ENCODE peak calls at places on chromosomes 1 and 21, in six cellular contexts. Z, A, Q, S, F and E are unnamed samples.

GRCh38 chr21:19640964-19641363 is 1237.4 kb upstream of the TMPRSS15 start:
- DNase-seq in Z (no peak), A (no peak), Q (no peak), S (no peak), F (no peak), E (no peak)

GRCh38 chr1:239098400-239099037 is 287.8 kb upstream of the CHRM3 start:
- DNase-seq in Z (no peak), A (no peak), Q (no peak), S (no peak), F (no peak), E (no peak)

GRCh38 chr1:8059161-8059622 is 33.1 kb upstream of the ERRFI1 start:
- DNase-seq in Z (no peak), A (no peak), Q (no peak), S (peak; percentile 85), F (no peak), E (no peak)

GRCh38 chr1:62900566-62900965 is 116.6 kb downstream of the ATG4C start:
- DNase-seq in Z (no peak), A (no peak), Q (no peak), S (no peak), F (no peak), E (no peak)

GRCh38 chr1:52553372-52554266 is 727 bp upstream of the TUT4 start:
- DNase-seq in Z (peak; percentile 93), A (peak; percentile 90), Q (no peak), S (peak; percentile 92), F (peak; percentile 75), E (peak; percentile 95)

GRCh38 chr1:174008979-174009378 is 13.2 kb downstream of the RC3H1 start:
- DNase-seq in Z (no peak), A (no peak), Q (no peak), S (peak; percentile 39), F (no peak), E (no peak)

GRCh38 chr1:205512059-205513045 is 7.9 kb downstream of the CDK18 start:
- DNase-seq in Z (no peak), A (peak; percentile 62), Q (no peak), S (no peak), F (no peak), E (no peak)

GRCh38 chr1:53535846-53536245 is 76.6 kb downstream of the DMRTB1 start:
- DNase-seq in Z (no peak), A (no peak), Q (no peak), S (no peak), F (no peak), E (no peak)

GRCh38 chr1:14913475-14914155 is 239.9 kb upstream of the TMEM51 start:
- DNase-seq in Z (no peak), A (no peak), Q (no peak), S (no peak), F (no peak), E (no peak)

GRCh38 chr1:21311016-21311415 is 20.8 kb upstream of the ECE1 start:
- DNase-seq in Z (peak; percentile 86), A (no peak), Q (no peak), S (no peak), F (no peak), E (no peak)

GRCh38 chr1:2591581-2592261 is 5.1 kb downstream of the PRXL2B start:
- DNase-seq in Z (peak; percentile 51), A (peak; percentile 14), Q (no peak), S (no peak), F (no peak), E (no peak)

GRCh38 chr1:24875257-24875656 is 54.8 kb downstream of the RUNX3 start:
- DNase-seq in Z (no peak), A (no peak), Q (no peak), S (no peak), F (no peak), E (peak; percentile 49)

GRCh38 chr1:31696246-31696645 is 7.6 kb downstream of the COL16A1 start:
- DNase-seq in Z (peak; percentile 83), A (no peak), Q (no peak), S (no peak), F (no peak), E (no peak)

GRCh38 chr1:55323760-55324159 is 108.6 kb upstream of the USP24 start:
- DNase-seq in Z (no peak), A (no peak), Q (no peak), S (no peak), F (no peak), E (no peak)

GRCh38 chr1:113990541-113990940 is 11.3 kb downstream of the OLFML3 start:
- DNase-seq in Z (no peak), A (no peak), Q (no peak), S (no peak), F (no peak), E (no peak)

GRCh38 chr1:68136187-68136586 is 85.8 kb upstream of the DIRAS3 start:
- DNase-seq in Z (no peak), A (no peak), Q (no peak), S (no peak), F (peak; percentile 29), E (no peak)

GRCh38 chr21:38765056-38765455 is 40.7 kb upstream of the ETS2 start:
- DNase-seq in Z (no peak), A (no peak), Q (no peak), S (no peak), F (no peak), E (no peak)

GRCh38 chr1:110411173-110411572 is 3.7 kb upstream of the LAMTOR5 start:
- DNase-seq in Z (no peak), A (no peak), Q (no peak), S (no peak), F (no peak), E (no peak)

GRCh38 chr1:46611691-46612221 is 4.9 kb downstream of the MOB3C start:
- DNase-seq in Z (peak; percentile 63), A (no peak), Q (no peak), S (no peak), F (peak; percentile 30), E (no peak)

GRCh38 chr1:43147625-43148319 is 24.3 kb downstream of the EBNA1BP2 start:
- DNase-seq in Z (peak; percentile 68), A (peak; percentile 54), Q (peak; percentile 22), S (peak; percentile 82), F (peak; percentile 42), E (peak; percentile 94)

GRCh38 chr1:18955442-18956188 is 861 bp downstream of the IFFO2 start:
- DNase-seq in Z (no peak), A (peak; percentile 57), Q (no peak), S (peak; percentile 59), F (no peak), E (no peak)

GRCh38 chr1:205515781-205516253 is 11.3 kb downstream of the CDK18 start:
- DNase-seq in Z (peak; percentile 91), A (no peak), Q (no peak), S (peak; percentile 56), F (no peak), E (no peak)

GRCh38 chr1:114561333-114561732 is 20.1 kb downstream of the BCAS2 start:
- DNase-seq in Z (no peak), A (no peak), Q (no peak), S (no peak), F (no peak), E (no peak)

GRCh38 chr1:160403244-160403643 is 2.9 kb downstream of the VANGL2 start:
- DNase-seq in Z (no peak), A (no peak), Q (no peak), S (peak; percentile 50), F (no peak), E (no peak)

DNA sequence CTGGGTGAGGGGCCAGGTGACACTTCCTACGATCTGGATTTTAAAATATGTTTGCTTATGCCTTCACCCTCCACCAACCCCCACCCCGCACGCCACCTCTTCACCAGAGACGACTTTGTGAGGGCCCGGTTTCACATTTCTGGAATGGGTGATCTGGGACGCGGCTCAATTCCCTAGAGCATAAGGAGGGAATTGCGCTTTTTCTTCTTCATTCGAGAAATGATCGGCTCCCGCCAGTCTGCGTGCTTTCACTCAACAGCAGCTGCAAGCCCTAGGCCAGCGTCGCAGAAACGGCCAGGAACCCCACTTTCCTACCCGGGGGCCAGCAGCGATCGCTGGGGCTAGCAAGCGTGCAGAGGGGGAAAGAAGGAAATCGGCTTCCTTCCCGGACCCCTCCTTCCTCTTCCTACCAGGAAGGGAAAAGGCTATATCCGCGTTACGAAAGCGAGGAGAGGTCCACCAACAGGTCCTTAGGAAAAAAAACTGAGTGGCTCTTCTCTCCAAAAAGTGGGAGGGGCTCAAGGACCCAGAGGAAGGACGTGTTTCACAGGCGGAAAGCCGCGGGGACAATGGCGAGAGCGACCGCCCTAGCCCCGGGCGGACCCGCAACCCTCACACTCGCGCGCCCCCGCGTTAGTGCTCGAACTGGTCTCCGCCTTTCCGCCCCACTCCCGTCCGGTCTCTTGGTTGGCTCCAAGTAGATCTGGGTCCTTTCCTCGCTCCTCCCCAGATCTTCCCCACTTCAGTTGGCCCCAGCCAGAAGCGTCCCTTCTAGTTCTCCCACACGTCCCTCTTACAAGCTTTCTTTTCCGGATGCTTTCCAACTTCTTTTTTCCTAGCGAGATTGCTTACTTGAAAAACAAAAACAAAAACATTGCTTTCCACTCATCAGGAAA is 1.1 kb upstream of the ADAMTS1 start:
- DNase-seq in Z (peak; percentile 94), A (peak; percentile 78), Q (no peak), S (peak; percentile 93), F (peak; percentile 76), E (peak; percentile 80)
- TF ChIP-seq CTCF in Z (peak; percentile 40), A (no peak), Q (peak; percentile 46), S (no peak), F (peak; percentile 35), E (peak; percentile 50)

DNA sequence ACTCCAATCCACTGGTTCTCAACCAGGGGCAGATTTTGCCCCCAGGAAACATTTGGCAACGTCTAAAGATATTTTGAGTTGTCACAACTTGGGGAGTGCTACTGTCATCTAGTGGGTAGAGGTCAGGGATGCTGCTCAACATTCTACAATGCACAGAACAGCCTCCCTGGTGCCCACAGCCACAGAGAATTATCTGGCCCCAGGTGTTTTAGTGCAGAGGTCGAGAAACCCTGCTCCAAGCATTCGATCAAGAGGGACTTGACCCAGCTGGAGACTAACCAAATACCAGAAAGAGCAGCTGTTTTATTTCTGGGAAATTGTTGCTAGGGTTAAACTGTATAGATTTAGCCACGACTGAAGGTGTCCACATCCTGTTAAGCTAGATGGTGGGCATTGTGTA is 19.2 kb downstream of the CD247 start:
- DNase-seq in Z (no peak), A (no peak), Q (no peak), S (no peak), F (no peak), E (no peak)
- TF ChIP-seq CTCF in Z (no peak), A (no peak), Q (no peak), S (no peak), F (no peak), E (no peak)

GRCh38 chr1:209029737-209030136 is 553.8 kb upstream of the CAMK1G start:
- DNase-seq in Z (no peak), A (no peak), Q (no peak), S (no peak), F (no peak), E (no peak)
- TF ChIP-seq CTCF in Z (no peak), A (peak; percentile 11), Q (peak; percentile 36), S (no peak), F (no peak), E (peak; percentile 51)

GRCh38 chr1:233677690-233678354 is 63.9 kb downstream of the KCNK1 start:
- DNase-seq in Z (no peak), A (no peak), Q (no peak), S (no peak), F (no peak), E (no peak)

GRCh38 chr1:233673146-233673946 is 59.4 kb downstream of the KCNK1 start:
- DNase-seq in Z (no peak), A (no peak), Q (no peak), S (no peak), F (no peak), E (no peak)

GRCh38 chr1:233673947-233674431 is 60.1 kb downstream of the KCNK1 start:
- DNase-seq in Z (no peak), A (no peak), Q (peak; percentile 70), S (no peak), F (peak; percentile 1), E (no peak)

GRCh38 chr1:233675394-233675793 is 61.5 kb downstream of the KCNK1 start:
- DNase-seq in Z (no peak), A (no peak), Q (no peak), S (no peak), F (no peak), E (no peak)

GRCh38 chr1:233675893-233676292 is 62.0 kb downstream of the KCNK1 start:
- DNase-seq in Z (no peak), A (no peak), Q (no peak), S (no peak), F (no peak), E (no peak)
- TF ChIP-seq CTCF in Z (no peak), A (no peak), Q (no peak), S (no peak), F (no peak), E (no peak)